ENCODE peak calls at places on chromosomes 13 and 19, in ten cellular contexts. One of them, this sample, is unnamed.

GRCh38 chr13:83829800-83830199 is 52.5 kb downstream of the SLITRK1 start:
- DNase-seq in upper lobe of right lung: no peak
- DNase-seq in stimulated activated CD8-positive, alpha-beta memory T cell treated with anti-CD3 and anti-CD28 coated beads, Interleukin-15, amount 100 ng/mL, for 24 hours: no peak
- DNase-seq in NT2/D1: no peak
- DNase-seq in fibroblast of pulmonary artery: peak
- DNase-seq in B cell: no peak
- DNase-seq in NCI-H1092 treated with DMSO at 0.1 percent for 48 hours: no peak
- DNase-seq in NCI-H1436: no peak
- DNase-seq in HFFc6: no peak
- DNase-seq in NCI-H226: no peak
- DNase-seq in this sample: no peak

GRCh38 chr19:11165486-11166030 is 10.0 kb upstream of the SPC24 start:
- DNase-seq in NCI-H1092 treated with DMSO at 0.1 percent for 48 hours: no peak
- DNase-seq in NT2/D1: no peak
- DNase-seq in HFFc6: peak
- DNase-seq in NCI-H226: no peak
- DNase-seq in NCI-H1436: no peak
- DNase-seq in upper lobe of right lung: no peak
- DNase-seq in stimulated activated CD8-positive, alpha-beta memory T cell treated with anti-CD3 and anti-CD28 coated beads, Interleukin-15, amount 100 ng/mL, for 24 hours: no peak
- DNase-seq in fibroblast of pulmonary artery: no peak
- DNase-seq in B cell: no peak
- DNase-seq in this sample: no peak

GRCh38 chr19:29890392-29890791 is 51.6 kb upstream of the URI1 start:
- DNase-seq in B cell: no peak
- DNase-seq in fibroblast of pulmonary artery: no peak
- DNase-seq in NT2/D1: no peak
- DNase-seq in NCI-H226: no peak
- DNase-seq in NCI-H1436: no peak
- DNase-seq in upper lobe of right lung: no peak
- DNase-seq in HFFc6: no peak
- DNase-seq in NCI-H1092 treated with DMSO at 0.1 percent for 48 hours: no peak
- DNase-seq in stimulated activated CD8-positive, alpha-beta memory T cell treated with anti-CD3 and anti-CD28 coated beads, Interleukin-15, amount 100 ng/mL, for 24 hours: no peak
- DNase-seq in this sample: no peak

GRCh38 chr13:94987081-94987480 is 274.7 kb upstream of the SOX21 start:
- DNase-seq in NT2/D1: no peak
- DNase-seq in NCI-H226: no peak
- DNase-seq in fibroblast of pulmonary artery: peak
- DNase-seq in NCI-H1092 treated with DMSO at 0.1 percent for 48 hours: no peak
- DNase-seq in upper lobe of right lung: no peak
- DNase-seq in NCI-H1436: no peak
- DNase-seq in B cell: no peak
- DNase-seq in stimulated activated CD8-positive, alpha-beta memory T cell treated with anti-CD3 and anti-CD28 coated beads, Interleukin-15, amount 100 ng/mL, for 24 hours: no peak
- DNase-seq in HFFc6: no peak
- DNase-seq in this sample: no peak

GRCh38 chr19:33649919-33650305 is 28.2 kb downstream of the CHST8 start:
- DNase-seq in NCI-H226: no peak
- DNase-seq in HFFc6: no peak
- DNase-seq in NCI-H1092 treated with DMSO at 0.1 percent for 48 hours: no peak
- DNase-seq in NCI-H1436: no peak
- DNase-seq in upper lobe of right lung: no peak
- DNase-seq in stimulated activated CD8-positive, alpha-beta memory T cell treated with anti-CD3 and anti-CD28 coated beads, Interleukin-15, amount 100 ng/mL, for 24 hours: no peak
- DNase-seq in NT2/D1: no peak
- DNase-seq in B cell: no peak
- DNase-seq in fibroblast of pulmonary artery: no peak
- DNase-seq in this sample: no peak

GRCh38 chr19:14127929-14128509 is 8.4 kb downstream of the ASF1B start:
- DNase-seq in NT2/D1: no peak
- DNase-seq in NCI-H226: no peak
- DNase-seq in fibroblast of pulmonary artery: peak
- DNase-seq in B cell: no peak
- DNase-seq in upper lobe of right lung: no peak
- DNase-seq in HFFc6: no peak
- DNase-seq in stimulated activated CD8-positive, alpha-beta memory T cell treated with anti-CD3 and anti-CD28 coated beads, Interleukin-15, amount 100 ng/mL, for 24 hours: no peak
- DNase-seq in NCI-H1092 treated with DMSO at 0.1 percent for 48 hours: no peak
- DNase-seq in NCI-H1436: no peak
- DNase-seq in this sample: no peak

GRCh38 chr19:31533114-31533513 is 183.9 kb upstream of the TSHZ3 start:
- DNase-seq in upper lobe of right lung: no peak
- DNase-seq in HFFc6: no peak
- DNase-seq in NCI-H226: no peak
- DNase-seq in fibroblast of pulmonary artery: no peak
- DNase-seq in B cell: no peak
- DNase-seq in stimulated activated CD8-positive, alpha-beta memory T cell treated with anti-CD3 and anti-CD28 coated beads, Interleukin-15, amount 100 ng/mL, for 24 hours: no peak
- DNase-seq in NCI-H1092 treated with DMSO at 0.1 percent for 48 hours: no peak
- DNase-seq in NCI-H1436: no peak
- DNase-seq in NT2/D1: no peak
- DNase-seq in this sample: no peak

GRCh38 chr19:4399871-4400768 is at the start of gene SH3GL1:
- DNase-seq in NCI-H226: peak
- DNase-seq in B cell: peak
- DNase-seq in fibroblast of pulmonary artery: peak
- DNase-seq in upper lobe of right lung: peak
- DNase-seq in stimulated activated CD8-positive, alpha-beta memory T cell treated with anti-CD3 and anti-CD28 coated beads, Interleukin-15, amount 100 ng/mL, for 24 hours: peak
- DNase-seq in HFFc6: peak
- DNase-seq in NCI-H1436: peak
- DNase-seq in NCI-H1092 treated with DMSO at 0.1 percent for 48 hours: peak
- DNase-seq in NT2/D1: peak
- DNase-seq in this sample: peak

GRCh38 chr13:99307247-99307646 is at the start of gene GPR183:
- DNase-seq in B cell: no peak
- DNase-seq in NCI-H226: no peak
- DNase-seq in NT2/D1: no peak
- DNase-seq in upper lobe of right lung: no peak
- DNase-seq in stimulated activated CD8-positive, alpha-beta memory T cell treated with anti-CD3 and anti-CD28 coated beads, Interleukin-15, amount 100 ng/mL, for 24 hours: no peak
- DNase-seq in fibroblast of pulmonary artery: no peak
- DNase-seq in NCI-H1436: no peak
- DNase-seq in HFFc6: peak
- DNase-seq in NCI-H1092 treated with DMSO at 0.1 percent for 48 hours: no peak
- DNase-seq in this sample: no peak

GRCh38 chr13:23570099-23570926 is at the start of gene TNFRSF19:
- DNase-seq in NCI-H226: peak
- DNase-seq in NCI-H1436: no peak
- DNase-seq in upper lobe of right lung: no peak
- DNase-seq in HFFc6: peak
- DNase-seq in stimulated activated CD8-positive, alpha-beta memory T cell treated with anti-CD3 and anti-CD28 coated beads, Interleukin-15, amount 100 ng/mL, for 24 hours: no peak
- DNase-seq in NCI-H1092 treated with DMSO at 0.1 percent for 48 hours: peak
- DNase-seq in fibroblast of pulmonary artery: peak
- DNase-seq in B cell: no peak
- DNase-seq in NT2/D1: no peak
- DNase-seq in this sample: no peak

This sample was measured in DMS79 treated with DMSO at 0.1 percent for 48 hours.